ENCODE peak calls at places on chromosome 1, in five cellular contexts. One of them, this sample, is unnamed.

GRCh38 chr1:227356582-227357228 is 38.4 kb upstream of the CDC42BPA start:
- DNase-seq in GM06990: no peak
- DNase-seq in fibroblast of lung: no peak
- DNase-seq in left ventricle myocardium superior: no peak
- DNase-seq in fibroblast of gingiva: no peak
- DNase-seq in this sample: no peak

GRCh38 chr1:193019442-193020026 is 39.6 kb downstream of the UCHL5 start:
- DNase-seq in left ventricle myocardium superior: no peak
- DNase-seq in fibroblast of gingiva: peak; percentile 56
- DNase-seq in fibroblast of lung: peak; percentile 80
- DNase-seq in GM06990: no peak
- DNase-seq in this sample: peak; percentile 11

GRCh38 chr1:204769997-204770396 is 84.5 kb upstream of the LRRN2 start:
- DNase-seq in fibroblast of lung: no peak
- DNase-seq in left ventricle myocardium superior: no peak
- DNase-seq in fibroblast of gingiva: no peak
- DNase-seq in GM06990: no peak
- DNase-seq in this sample: no peak

GRCh38 chr1:43645461-43645860 is 4.5 kb upstream of the KDM4A start:
- DNase-seq in fibroblast of gingiva: no peak
- DNase-seq in left ventricle myocardium superior: no peak
- DNase-seq in fibroblast of lung: no peak
- DNase-seq in GM06990: no peak
- DNase-seq in this sample: no peak

GRCh38 chr1:241356187-241356518 is 852 bp downstream of the RGS7 start:
- DNase-seq in fibroblast of lung: no peak
- DNase-seq in left ventricle myocardium superior: no peak
- DNase-seq in fibroblast of gingiva: no peak
- DNase-seq in GM06990: peak; percentile 3
- DNase-seq in this sample: no peak

GRCh38 chr1:108646661-108647269 is 14.1 kb downstream of the HENMT1 start:
- DNase-seq in left ventricle myocardium superior: peak; percentile 78
- DNase-seq in fibroblast of gingiva: peak; percentile 86
- DNase-seq in GM06990: peak; percentile 9
- DNase-seq in fibroblast of lung: peak; percentile 89
- DNase-seq in this sample: no peak

GRCh38 chr1:111489604-111490003 is 13.8 kb downstream of the ADORA3 start:
- DNase-seq in GM06990: no peak
- DNase-seq in left ventricle myocardium superior: no peak
- DNase-seq in fibroblast of lung: no peak
- DNase-seq in fibroblast of gingiva: no peak
- DNase-seq in this sample: no peak

GRCh38 chr1:201170533-201171062 is 16.3 kb upstream of the TMEM9 start:
- DNase-seq in left ventricle myocardium superior: peak; percentile 96
- DNase-seq in fibroblast of lung: peak; percentile 93
- DNase-seq in GM06990: peak; percentile 85
- DNase-seq in fibroblast of gingiva: peak; percentile 97
- DNase-seq in this sample: peak; percentile 59

GRCh38 chr1:23657659-23658275 is 33.8 kb upstream of the RPL11 start:
- DNase-seq in fibroblast of gingiva: no peak
- DNase-seq in left ventricle myocardium superior: peak; percentile 70
- DNase-seq in GM06990: no peak
- DNase-seq in fibroblast of lung: peak; percentile 26
- DNase-seq in this sample: no peak

GRCh38 chr1:230026139-230026538 is 40.9 kb upstream of the GALNT2 start:
- DNase-seq in fibroblast of gingiva: no peak
- DNase-seq in GM06990: no peak
- DNase-seq in left ventricle myocardium superior: no peak
- DNase-seq in fibroblast of lung: no peak
- DNase-seq in this sample: no peak

GRCh38 chr1:199685369-199685768 is 342.1 kb upstream of the NR5A2 start:
- DNase-seq in left ventricle myocardium superior: no peak
- DNase-seq in fibroblast of lung: peak; percentile 72
- DNase-seq in fibroblast of gingiva: no peak
- DNase-seq in GM06990: no peak
- DNase-seq in this sample: no peak

GRCh38 chr1:36366091-36366661 is 19.5 kb downstream of the STK40 start:
- DNase-seq in GM06990: no peak
- DNase-seq in fibroblast of gingiva: no peak
- DNase-seq in fibroblast of lung: peak; percentile 55
- DNase-seq in left ventricle myocardium superior: peak; percentile 69
- DNase-seq in this sample: no peak

GRCh38 chr1:160720366-160720765 is 8.7 kb upstream of the CD48 start:
- DNase-seq in left ventricle myocardium superior: no peak
- DNase-seq in GM06990: no peak
- DNase-seq in fibroblast of gingiva: no peak
- DNase-seq in fibroblast of lung: no peak
- DNase-seq in this sample: no peak

GRCh38 chr1:11114966-11115365 is 15.3 kb upstream of the EXOSC10 start:
- DNase-seq in fibroblast of lung: no peak
- DNase-seq in fibroblast of gingiva: no peak
- DNase-seq in left ventricle myocardium superior: no peak
- DNase-seq in GM06990: no peak
- DNase-seq in this sample: no peak

GRCh38 chr1:229943148-229943714 is 123.8 kb upstream of the GALNT2 start:
- DNase-seq in fibroblast of lung: no peak
- DNase-seq in fibroblast of gingiva: no peak
- DNase-seq in GM06990: no peak
- DNase-seq in left ventricle myocardium superior: no peak
- DNase-seq in this sample: no peak

GRCh38 chr1:244063498-244063897 is 12.4 kb downstream of the ZBTB18 start:
- DNase-seq in fibroblast of lung: no peak
- DNase-seq in GM06990: no peak
- DNase-seq in fibroblast of gingiva: no peak
- DNase-seq in left ventricle myocardium superior: no peak
- DNase-seq in this sample: no peak

GRCh38 chr1:197799271-197799670 is 24.0 kb upstream of the DENND1B start:
- DNase-seq in GM06990: no peak
- DNase-seq in fibroblast of lung: peak; percentile 62
- DNase-seq in left ventricle myocardium superior: no peak
- DNase-seq in fibroblast of gingiva: peak; percentile 72
- DNase-seq in this sample: no peak

GRCh38 chr1:59163268-59164092 is 133.4 kb upstream of the FGGY start:
- DNase-seq in fibroblast of lung: peak; percentile 60
- DNase-seq in fibroblast of gingiva: peak; percentile 85
- DNase-seq in left ventricle myocardium superior: no peak
- DNase-seq in GM06990: no peak
- DNase-seq in this sample: no peak

GRCh38 chr1:232893481-232894313 is 56.7 kb upstream of the NTPCR start:
- DNase-seq in fibroblast of lung: no peak
- DNase-seq in fibroblast of gingiva: no peak
- DNase-seq in left ventricle myocardium superior: no peak
- DNase-seq in GM06990: no peak
- DNase-seq in this sample: no peak

GRCh38 chr1:246785536-246786111 is 61.4 kb downstream of the SCCPDH start:
- DNase-seq in GM06990: peak; percentile 46
- DNase-seq in fibroblast of lung: no peak
- DNase-seq in left ventricle myocardium superior: no peak
- DNase-seq in fibroblast of gingiva: no peak
- DNase-seq in this sample: no peak

GRCh38 chr1:192700834-192701271 is 64.9 kb downstream of the RGS13 start:
- DNase-seq in fibroblast of lung: peak; percentile 92
- DNase-seq in fibroblast of gingiva: peak; percentile 87
- DNase-seq in GM06990: no peak
- DNase-seq in left ventricle myocardium superior: no peak
- DNase-seq in this sample: no peak

GRCh38 chr1:44407430-44408180 is 2.5 kb downstream of the RNF220 start:
- DNase-seq in fibroblast of lung: no peak
- DNase-seq in GM06990: peak; percentile 22
- DNase-seq in fibroblast of gingiva: no peak
- DNase-seq in left ventricle myocardium superior: peak; percentile 28
- DNase-seq in this sample: no peak